ENCODE peak calls at places on chromosomes 3 and 15, in five cellular contexts. One of them, this sample, is unnamed.

GRCh38 chr3:48400824-48401433 is 28.9 kb downstream of the FBXW12 start:
- DNase-seq in Peyer's patch: peak
- DNase-seq in lower lobe of right lung: no peak
- DNase-seq in SJSA1: no peak
- DNase-seq in foreskin fibroblast: peak
- DNase-seq in this sample: no peak

GRCh38 chr3:182618085-182618732 is 175.1 kb upstream of the ATP11B start:
- DNase-seq in Peyer's patch: no peak
- DNase-seq in lower lobe of right lung: no peak
- DNase-seq in SJSA1: no peak
- DNase-seq in foreskin fibroblast: no peak
- DNase-seq in this sample: no peak

GRCh38 chr3:31959951-31960792 is 20.9 kb downstream of the OSBPL10 start:
- DNase-seq in Peyer's patch: no peak
- DNase-seq in lower lobe of right lung: no peak
- DNase-seq in SJSA1: no peak
- DNase-seq in foreskin fibroblast: no peak
- DNase-seq in this sample: no peak

GRCh38 chr3:29412117-29412516 is 131.2 kb downstream of the RBMS3 start:
- DNase-seq in Peyer's patch: no peak
- DNase-seq in lower lobe of right lung: no peak
- DNase-seq in SJSA1: no peak
- DNase-seq in foreskin fibroblast: no peak
- DNase-seq in this sample: no peak

GRCh38 chr3:43852066-43852465 is 161.3 kb downstream of the ABHD5 start:
- DNase-seq in Peyer's patch: no peak
- DNase-seq in lower lobe of right lung: no peak
- DNase-seq in SJSA1: no peak
- DNase-seq in foreskin fibroblast: peak
- DNase-seq in this sample: no peak

GRCh38 chr3:178802259-178802658 is 266.0 kb downstream of the KCNMB2 start:
- DNase-seq in Peyer's patch: no peak
- DNase-seq in lower lobe of right lung: no peak
- DNase-seq in SJSA1: no peak
- DNase-seq in foreskin fibroblast: no peak
- DNase-seq in this sample: no peak

GRCh38 chr3:81040107-81040506 is 721.3 kb downstream of the GBE1 start:
- DNase-seq in Peyer's patch: no peak
- DNase-seq in lower lobe of right lung: no peak
- DNase-seq in SJSA1: no peak
- DNase-seq in foreskin fibroblast: no peak
- DNase-seq in this sample: no peak

GRCh38 chr3:101676219-101676764 is 640 bp downstream of the ZBTB11 start:
- DNase-seq in Peyer's patch: peak
- DNase-seq in lower lobe of right lung: peak
- DNase-seq in SJSA1: peak
- DNase-seq in foreskin fibroblast: peak
- DNase-seq in this sample: peak

GRCh38 chr15:31367730-31368344 is 41.2 kb downstream of the KLF13 start:
- DNase-seq in Peyer's patch: peak
- DNase-seq in lower lobe of right lung: peak
- DNase-seq in SJSA1: no peak
- DNase-seq in foreskin fibroblast: no peak
- DNase-seq in this sample: peak

GRCh38 chr3:152333928-152334327 is 65.2 kb downstream of the MBNL1 start:
- DNase-seq in Peyer's patch: no peak
- DNase-seq in lower lobe of right lung: no peak
- DNase-seq in SJSA1: no peak
- DNase-seq in foreskin fibroblast: no peak
- DNase-seq in this sample: no peak

GRCh38 chr3:79012946-79013362 is 754.8 kb downstream of the ROBO1 start:
- DNase-seq in Peyer's patch: no peak
- DNase-seq in lower lobe of right lung: no peak
- DNase-seq in SJSA1: no peak
- DNase-seq in foreskin fibroblast: no peak
- DNase-seq in this sample: no peak

GRCh38 chr15:65869954-65870871 is 922 bp downstream of the RAB11A start:
- DNase-seq in Peyer's patch: peak
- DNase-seq in lower lobe of right lung: peak
- DNase-seq in SJSA1: no peak
- DNase-seq in foreskin fibroblast: peak
- DNase-seq in this sample: peak

GRCh38 chr15:87817553-87817952 is 439.0 kb downstream of the NTRK3 start:
- DNase-seq in Peyer's patch: no peak
- DNase-seq in lower lobe of right lung: no peak
- DNase-seq in SJSA1: no peak
- DNase-seq in foreskin fibroblast: peak
- DNase-seq in this sample: no peak

GRCh38 chr15:51624022-51624421 is 1.5 kb upstream of the DMXL2 start:
- DNase-seq in Peyer's patch: no peak
- DNase-seq in lower lobe of right lung: no peak
- DNase-seq in SJSA1: no peak
- DNase-seq in foreskin fibroblast: no peak
- DNase-seq in this sample: no peak

GRCh38 chr15:58669108-58669507 is 80.4 kb downstream of the ADAM10 start:
- DNase-seq in Peyer's patch: no peak
- DNase-seq in lower lobe of right lung: no peak
- DNase-seq in SJSA1: no peak
- DNase-seq in foreskin fibroblast: peak
- DNase-seq in this sample: no peak

GRCh38 chr3:150384517-150385212 is 23.4 kb upstream of the TSC22D2 start:
- DNase-seq in Peyer's patch: peak
- DNase-seq in lower lobe of right lung: peak
- DNase-seq in SJSA1: no peak
- DNase-seq in foreskin fibroblast: no peak
- DNase-seq in this sample: no peak

GRCh38 chr15:100537326-100537725 is 8.6 kb upstream of the CERS3 start:
- DNase-seq in Peyer's patch: no peak
- DNase-seq in lower lobe of right lung: no peak
- DNase-seq in SJSA1: no peak
- DNase-seq in foreskin fibroblast: no peak
- DNase-seq in this sample: no peak

GRCh38 chr3:155070932-155071387 is 9.2 kb upstream of the MME start:
- DNase-seq in Peyer's patch: no peak
- DNase-seq in lower lobe of right lung: no peak
- DNase-seq in SJSA1: peak
- DNase-seq in foreskin fibroblast: peak
- DNase-seq in this sample: no peak

GRCh38 chr3:114673481-114673880 is 379.7 kb downstream of the TIGIT start:
- DNase-seq in Peyer's patch: no peak
- DNase-seq in lower lobe of right lung: no peak
- DNase-seq in SJSA1: no peak
- DNase-seq in foreskin fibroblast: no peak
- DNase-seq in this sample: no peak

GRCh38 chr3:49017229-49017615 is 1.2 kb downstream of the DALRD3 start:
- DNase-seq in Peyer's patch: no peak
- DNase-seq in lower lobe of right lung: no peak
- DNase-seq in SJSA1: no peak
- DNase-seq in foreskin fibroblast: no peak
- DNase-seq in this sample: no peak

GRCh38 chr15:29822685-29823459 is 604 bp upstream of the TJP1 start:
- DNase-seq in Peyer's patch: no peak
- DNase-seq in lower lobe of right lung: peak
- DNase-seq in SJSA1: peak
- DNase-seq in foreskin fibroblast: peak
- DNase-seq in this sample: peak

GRCh38 chr3:74546426-74546825 is 68.0 kb downstream of the CNTN3 start:
- DNase-seq in Peyer's patch: no peak
- DNase-seq in lower lobe of right lung: no peak
- DNase-seq in SJSA1: no peak
- DNase-seq in foreskin fibroblast: no peak
- DNase-seq in this sample: no peak

GRCh38 chr15:60396964-60397771 is 618 bp downstream of the ANXA2 start:
- DNase-seq in Peyer's patch: peak
- DNase-seq in lower lobe of right lung: peak
- DNase-seq in SJSA1: peak
- DNase-seq in foreskin fibroblast: peak
- DNase-seq in this sample: peak

GRCh38 chr3:41148446-41148845 is 50.9 kb upstream of the CTNNB1 start:
- DNase-seq in Peyer's patch: no peak
- DNase-seq in lower lobe of right lung: no peak
- DNase-seq in SJSA1: no peak
- DNase-seq in foreskin fibroblast: no peak
- DNase-seq in this sample: no peak

GRCh38 chr3:66473181-66473580 is 27.6 kb downstream of the LRIG1 start:
- DNase-seq in Peyer's patch: no peak
- DNase-seq in lower lobe of right lung: no peak
- DNase-seq in SJSA1: no peak
- DNase-seq in foreskin fibroblast: no peak
- DNase-seq in this sample: no peak
- H3K4me3 ChIP-seq in Peyer's patch: no peak
- H3K4me3 ChIP-seq in lower lobe of right lung: no peak
- H3K4me3 ChIP-seq in SJSA1: no peak
- H3K4me3 ChIP-seq in foreskin fibroblast: no peak
- H3K4me3 ChIP-seq in this sample: no peak

DNA sequence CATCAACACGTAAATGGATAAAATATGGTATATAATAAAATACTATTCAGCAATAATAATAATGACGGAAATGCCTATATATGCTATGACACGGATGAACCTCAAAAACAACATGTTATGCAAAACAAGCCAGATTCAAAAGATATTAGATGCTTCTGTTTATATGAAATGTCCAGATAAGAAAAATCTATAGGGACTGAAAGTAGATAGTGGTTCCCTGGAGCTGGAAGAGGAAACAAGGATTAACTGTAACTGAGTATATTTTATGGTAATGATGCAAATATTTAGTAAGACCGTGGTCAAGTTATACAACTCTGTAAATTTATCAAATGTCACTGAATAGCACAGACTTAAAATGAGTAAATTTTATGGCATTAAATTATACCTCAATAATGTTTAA is 25.8 kb upstream of the WDR49 start:
- DNase-seq in Peyer's patch: no peak
- DNase-seq in lower lobe of right lung: no peak
- DNase-seq in SJSA1: no peak
- DNase-seq in foreskin fibroblast: no peak
- DNase-seq in this sample: no peak
- H3K4me3 ChIP-seq in Peyer's patch: no peak
- H3K4me3 ChIP-seq in lower lobe of right lung: no peak
- H3K4me3 ChIP-seq in SJSA1: no peak
- H3K4me3 ChIP-seq in foreskin fibroblast: no peak
- H3K4me3 ChIP-seq in this sample: no peak

DNA sequence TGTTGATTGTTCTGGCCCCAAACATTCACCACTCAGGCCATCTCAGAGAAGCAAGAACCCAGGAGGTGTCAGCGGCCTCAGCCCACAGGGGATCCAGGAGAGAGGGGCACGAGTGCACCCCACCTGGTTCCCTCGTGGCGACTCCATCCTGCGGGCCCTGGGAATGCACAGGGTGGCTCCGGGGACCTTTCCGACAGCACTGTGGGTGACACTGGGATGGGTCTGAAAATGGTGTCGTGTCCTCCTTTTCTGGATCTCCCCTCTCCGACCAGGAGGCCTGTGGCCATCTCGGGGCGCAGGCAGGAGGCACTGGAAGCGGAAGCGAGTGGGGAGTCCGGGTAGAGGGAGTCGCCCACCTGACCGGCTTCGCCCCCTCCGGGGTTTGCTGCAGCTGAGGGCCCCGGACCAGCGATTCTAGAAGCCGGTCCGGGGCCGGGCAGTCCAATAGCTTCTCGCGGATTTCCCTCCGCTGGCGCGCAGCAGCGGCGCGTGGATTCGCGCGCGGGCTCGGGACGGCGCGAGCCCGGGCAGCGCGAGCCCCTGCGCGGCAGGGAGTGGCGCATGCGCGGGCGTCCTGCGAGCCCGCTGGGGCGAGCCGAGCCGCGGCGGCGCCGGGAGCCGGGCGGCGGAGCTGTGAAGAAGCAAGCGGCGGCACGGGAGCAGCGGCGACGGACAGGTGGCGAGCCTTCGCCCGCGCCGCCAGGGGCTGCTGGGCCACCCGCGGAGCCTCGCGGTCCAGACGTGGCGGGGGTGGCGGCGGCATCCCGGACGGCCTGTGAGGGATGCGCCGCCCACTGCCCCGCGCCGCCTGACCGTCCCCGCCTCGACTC is at the start of gene DOCK3:
- DNase-seq in Peyer's patch: peak
- DNase-seq in lower lobe of right lung: peak
- DNase-seq in SJSA1: peak
- DNase-seq in foreskin fibroblast: peak
- DNase-seq in this sample: peak
- H3K4me3 ChIP-seq in Peyer's patch: peak
- H3K4me3 ChIP-seq in lower lobe of right lung: peak
- H3K4me3 ChIP-seq in SJSA1: peak
- H3K4me3 ChIP-seq in foreskin fibroblast: peak
- H3K4me3 ChIP-seq in this sample: no peak

DNA sequence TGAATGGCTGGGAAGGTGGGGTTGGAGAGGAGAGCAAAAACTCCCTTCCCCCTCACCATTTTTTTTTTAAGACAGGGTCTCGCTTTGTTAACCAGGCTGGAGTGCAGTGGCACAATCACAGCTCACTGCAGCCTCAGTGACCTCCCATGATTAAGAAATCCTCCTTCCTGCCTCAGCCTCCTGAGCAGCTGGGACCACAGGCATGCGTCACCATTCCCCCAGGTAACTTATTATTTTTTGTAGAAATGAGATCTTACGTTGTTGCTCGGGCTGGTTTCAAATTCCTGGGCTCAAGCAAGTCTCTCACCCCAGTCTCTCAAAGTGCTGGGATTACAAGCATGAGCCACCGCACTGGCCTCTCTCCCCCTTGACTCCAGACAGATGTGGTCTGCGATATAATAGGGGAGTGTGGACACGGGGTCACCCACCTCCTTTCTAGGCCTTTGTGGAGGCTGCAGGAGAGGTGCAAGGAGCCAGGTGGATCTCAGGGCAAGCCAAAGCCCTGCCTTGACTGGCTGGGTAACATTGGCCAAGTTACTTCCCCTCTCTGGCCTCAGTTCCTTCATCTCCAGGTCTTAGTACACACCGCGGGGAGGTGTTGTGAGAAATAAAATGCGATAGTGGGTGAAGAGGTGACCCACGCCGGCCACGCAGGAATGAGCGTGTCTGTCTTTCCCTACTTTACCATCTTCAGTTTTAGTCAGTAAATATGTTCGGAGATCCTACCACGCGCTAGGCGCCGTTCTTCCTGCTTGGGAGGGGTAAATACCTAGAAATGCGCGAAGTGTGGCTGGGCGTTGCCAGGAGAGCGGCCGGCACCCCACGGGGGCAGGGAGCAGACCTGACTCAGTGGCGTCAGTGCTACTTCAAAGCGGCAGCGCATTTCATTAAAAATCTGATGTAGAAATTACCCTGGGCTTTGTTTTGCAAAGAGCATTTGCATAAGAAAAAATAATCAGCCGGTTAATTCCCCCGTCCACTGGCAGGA is 20.2 kb upstream of the CORO2B start:
- DNase-seq in Peyer's patch: no peak
- DNase-seq in lower lobe of right lung: no peak
- DNase-seq in SJSA1: no peak
- DNase-seq in foreskin fibroblast: no peak
- DNase-seq in this sample: no peak
- H3K4me3 ChIP-seq in Peyer's patch: peak
- H3K4me3 ChIP-seq in lower lobe of right lung: peak
- H3K4me3 ChIP-seq in SJSA1: no peak
- H3K4me3 ChIP-seq in foreskin fibroblast: peak
- H3K4me3 ChIP-seq in this sample: no peak

GRCh38 chr3:71584216-71585061 is 911 bp upstream of the FOXP1 start:
- DNase-seq in Peyer's patch: peak
- DNase-seq in lower lobe of right lung: peak
- DNase-seq in SJSA1: peak
- DNase-seq in foreskin fibroblast: no peak
- DNase-seq in this sample: peak
- H3K4me3 ChIP-seq in Peyer's patch: peak
- H3K4me3 ChIP-seq in lower lobe of right lung: peak
- H3K4me3 ChIP-seq in SJSA1: peak
- H3K4me3 ChIP-seq in foreskin fibroblast: peak
- H3K4me3 ChIP-seq in this sample: peak

This sample was measured in mucosa of descending colon.